ENCODE peak calls at places on chromosomes 7 and 10, in seven cellular contexts. F, P, Z, D, V, I and K are unnamed samples.

GRCh38 chr10:5596611-5597341 is 69.6 kb downstream of the ASB13 start:
- DNase-seq in I (no peak), P (no peak), V (no peak), D (no peak), Z (no peak), F (no peak), K (no peak)

GRCh38 chr10:110411047-110411410 is 86.7 kb upstream of the DUSP5 start:
- DNase-seq in I (no peak), Z (no peak), V (no peak), D (no peak), F (no peak), P (no peak), K (no peak)

GRCh38 chr7:34096135-34096775 is 190.9 kb downstream of the BMPER start:
- DNase-seq in F (no peak), P (no peak), I (no peak), Z (no peak), V (no peak), D (no peak), K (no peak)

GRCh38 chr7:44284216-44284615 is 41.2 kb downstream of the CAMK2B start:
- DNase-seq in Z (no peak), I (no peak), F (no peak), D (peak), P (no peak), V (no peak), K (no peak)

GRCh38 chr7:140230517-140230861 is 53.7 kb upstream of the KDM7A start:
- DNase-seq in P (peak), I (no peak), F (no peak), V (no peak), D (peak), Z (peak), K (no peak)

GRCh38 chr7:3436746-3437145 is 135.7 kb downstream of the SDK1 start:
- DNase-seq in Z (no peak), P (no peak), I (no peak), D (no peak), F (no peak), V (no peak), K (no peak)

GRCh38 chr10:55024718-55025117 is 223.7 kb upstream of the PCDH15 start:
- DNase-seq in Z (no peak), V (no peak), I (no peak), P (no peak), D (peak), F (no peak), K (no peak)

GRCh38 chr10:23291551-23292334 is 52.9 kb downstream of the C10orf67 start:
- DNase-seq in F (no peak), I (no peak), Z (no peak), D (no peak), V (no peak), P (no peak), K (no peak)

GRCh38 chr10:83166344-83166743 is 973.0 kb upstream of the GHITM start:
- DNase-seq in V (peak), F (no peak), Z (no peak), P (no peak), D (peak), I (no peak), K (no peak)

GRCh38 chr10:14738011-14738510 is 36.6 kb downstream of the FAM107B start:
- DNase-seq in D (no peak), V (no peak), I (no peak), F (no peak), Z (no peak), P (no peak), K (no peak)

GRCh38 chr10:122503004-122503403 is 41.7 kb downstream of the HTRA1 start:
- DNase-seq in Z (no peak), V (no peak), F (no peak), D (no peak), I (no peak), P (no peak), K (no peak)

GRCh38 chr10:126104767-126105166 is 208.4 kb downstream of the FANK1 start:
- DNase-seq in I (no peak), F (no peak), V (no peak), P (no peak), Z (no peak), D (no peak), K (no peak)

DNA sequence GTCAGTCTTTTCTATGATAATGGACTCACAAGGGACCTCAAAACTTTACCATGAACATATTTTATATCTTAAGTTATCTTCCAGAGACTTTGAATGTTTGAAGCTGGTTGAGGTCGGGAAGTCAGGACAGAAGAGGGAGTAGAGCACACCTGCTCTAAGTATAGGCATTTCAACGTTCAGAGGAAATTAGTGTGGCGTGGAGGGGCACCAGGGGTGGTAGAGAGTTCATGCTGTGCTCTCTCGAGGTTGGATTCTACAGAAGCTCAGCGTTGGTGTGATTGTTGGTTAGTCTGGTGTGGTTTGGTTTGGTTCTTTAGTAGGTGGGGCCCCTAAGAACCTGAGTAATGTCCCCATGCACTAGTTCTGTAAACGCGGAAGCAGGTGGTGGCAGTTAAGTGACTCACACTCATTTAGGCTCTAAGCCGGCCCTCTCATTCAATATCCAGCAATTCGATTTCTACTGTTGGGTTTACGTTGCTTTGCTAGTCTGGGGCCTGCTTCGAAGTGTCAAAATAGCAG is 19.8 kb downstream of the CNTNAP2 start:
- DNase-seq in Z (no peak), P (no peak), F (no peak), V (no peak), D (no peak), I (no peak), K (no peak)
- TF ChIP-seq TAF1 in Z (no peak), P (no peak), F (no peak), V (no peak), D (no peak), I (no peak), K (no peak)

DNA sequence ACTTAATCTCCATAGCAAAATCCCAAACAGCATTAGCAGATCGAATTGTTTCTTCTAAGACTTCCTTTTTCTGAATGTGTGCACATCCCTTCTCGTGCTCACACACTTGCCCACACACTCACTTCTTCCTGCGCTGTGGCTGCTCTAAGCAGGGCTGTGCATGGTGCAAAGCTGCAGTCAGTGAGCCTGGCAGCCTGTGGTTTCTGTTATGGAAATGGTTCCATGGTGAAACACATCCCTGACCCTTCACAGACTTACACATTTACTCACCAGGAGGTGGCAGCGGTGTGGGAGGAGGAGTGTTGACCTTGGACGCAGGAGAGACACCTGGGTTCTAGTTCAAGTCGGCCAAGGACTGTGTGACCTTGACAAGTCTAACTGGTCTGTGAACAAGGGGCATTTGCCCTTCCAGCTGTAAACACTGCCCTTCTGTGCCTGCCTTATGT is 24.9 kb downstream of the MTURN start:
- DNase-seq in F (no peak), V (no peak), P (no peak), D (peak), Z (peak), I (no peak), K (no peak)
- TF ChIP-seq POLR2AphosphoS5 in F (no peak), V (no peak), P (no peak), D (no peak), Z (no peak), I (no peak), K (no peak)

DNA sequence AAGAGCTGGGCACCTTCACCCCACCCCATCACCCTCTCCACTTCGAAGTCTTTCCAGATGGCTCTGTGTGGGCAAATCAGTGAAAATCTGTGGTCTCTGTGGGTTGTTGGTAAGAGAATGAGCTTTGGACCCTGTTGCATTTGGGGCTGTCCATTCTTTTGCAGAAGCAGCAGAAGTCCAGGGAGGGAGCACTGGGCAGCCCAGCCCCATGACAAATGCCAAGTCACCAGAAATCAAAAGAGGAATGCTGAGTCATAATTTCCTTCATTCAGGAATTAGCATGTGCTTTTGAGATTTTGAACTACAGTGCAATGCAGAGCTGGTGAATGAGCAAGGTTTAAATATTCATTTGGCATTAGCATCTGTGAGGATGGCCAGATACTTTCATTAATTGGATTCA is 556.2 kb downstream of the LRMDA start:
- DNase-seq in P (no peak), V (no peak), I (no peak), Z (peak), F (no peak), D (no peak), K (no peak)
- TF ChIP-seq TAF1 in P (no peak), V (no peak), I (no peak), Z (no peak), F (no peak), D (no peak), K (no peak)

DNA sequence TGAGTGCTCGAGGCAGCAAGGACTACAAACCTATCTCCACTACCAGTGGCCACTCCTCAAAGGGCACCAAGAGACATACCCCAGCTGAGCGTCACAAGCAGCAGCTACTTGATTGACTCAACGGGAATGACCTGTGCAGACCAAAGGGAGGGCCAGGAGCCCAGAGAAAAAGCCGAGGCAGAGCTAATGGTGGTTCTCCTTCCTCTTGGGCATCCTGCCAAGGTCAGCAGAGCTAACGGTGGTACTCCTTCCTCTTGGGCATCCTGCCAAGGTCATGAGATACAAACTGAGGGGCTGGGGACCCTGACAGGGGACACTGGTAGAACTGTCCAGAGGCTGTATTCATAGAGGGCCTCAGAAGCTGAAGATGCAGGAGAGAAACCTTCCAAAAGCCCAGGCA is 60.4 kb downstream of the FAM53B start:
- DNase-seq in F (no peak), D (no peak), P (no peak), Z (no peak), I (no peak), V (no peak), K (no peak)
- TF ChIP-seq POLR2AphosphoS5 in F (no peak), D (no peak), P (no peak), Z (no peak), I (no peak), V (no peak), K (no peak)

DNA sequence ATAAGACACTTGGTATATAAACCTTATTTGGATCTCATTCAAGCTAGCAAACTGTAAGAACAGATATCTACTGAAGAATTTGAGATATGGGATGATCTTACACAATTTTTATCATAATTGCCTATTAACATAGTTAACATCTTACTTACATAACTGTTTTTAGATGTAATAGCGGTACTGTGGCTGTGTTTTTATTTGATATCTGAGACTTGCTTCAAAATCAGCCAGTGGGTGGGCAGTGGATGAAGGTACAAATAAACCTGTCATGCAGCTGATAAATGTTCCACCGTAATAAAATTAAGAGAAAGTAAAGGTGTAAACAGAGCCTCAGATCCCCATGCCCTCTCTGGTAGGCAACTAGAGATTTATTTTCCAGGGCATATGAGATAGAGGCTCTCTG is 28.4 kb upstream of the PTPRN2 start:
- DNase-seq in P (no peak), Z (no peak), I (no peak), V (no peak), F (no peak), D (no peak), K (no peak)
- TF ChIP-seq TAF1 in P (no peak), Z (no peak), I (no peak), V (no peak), F (no peak), D (no peak), K (no peak)

DNA sequence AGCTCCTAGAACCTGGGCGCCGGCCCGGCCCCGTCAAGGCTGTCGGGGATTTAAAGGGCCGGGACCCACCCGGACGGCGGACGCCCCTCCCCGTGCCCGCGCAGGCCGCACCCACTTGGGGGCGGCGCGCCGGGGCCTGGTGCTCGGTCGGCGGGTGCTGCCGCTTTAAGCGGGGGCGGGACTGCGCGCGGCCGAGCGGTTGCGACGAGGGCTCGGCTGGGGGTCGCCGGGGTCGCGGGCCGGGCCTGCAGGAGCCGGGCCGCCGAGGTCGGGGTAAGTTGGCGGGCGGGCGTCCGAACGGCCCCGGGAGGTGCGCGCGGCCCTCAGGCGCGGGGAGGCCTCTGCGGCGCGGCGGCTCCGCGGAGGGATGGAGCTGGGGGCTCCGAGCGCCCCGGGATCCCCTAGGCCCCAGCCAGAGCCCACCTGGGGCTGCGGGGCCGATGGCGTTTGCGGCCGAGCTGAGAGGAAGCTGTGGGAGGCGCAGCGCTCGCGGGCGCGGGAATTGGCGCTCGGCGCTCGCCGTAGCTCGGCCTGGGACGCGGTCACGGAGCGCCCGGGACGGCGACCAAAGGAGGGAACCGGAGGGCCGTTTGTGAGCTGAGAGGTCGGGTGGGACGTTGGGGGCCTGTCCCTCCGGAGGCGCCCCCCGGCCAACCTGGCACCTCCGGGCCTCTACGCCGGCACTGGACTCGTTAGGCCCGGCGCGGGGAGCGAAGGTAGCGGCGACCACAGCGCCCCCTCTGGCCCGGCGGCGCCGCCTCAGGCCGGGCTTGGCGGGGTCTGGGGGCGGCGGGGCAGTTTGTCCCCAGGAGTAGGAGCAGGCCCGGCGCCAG is at the start of gene TRRAP:
- DNase-seq in D (peak), F (peak), I (no peak), V (no peak), Z (peak), P (peak), K (peak)
- TF ChIP-seq POLR2AphosphoS5 in D (peak), F (no peak), I (peak), V (peak), Z (peak), P (peak), K (no peak)

GRCh38 chr7:5997210-5997808 is 11.5 kb downstream of the PMS2 start:
- DNase-seq in I (no peak), D (peak), V (no peak), P (peak), Z (peak), F (no peak), K (no peak)
- TF ChIP-seq TAF1 in I (no peak), D (no peak), V (no peak), P (no peak), Z (no peak), F (no peak), K (no peak)

GRCh38 chr10:33781666-33782395 is 447.4 kb upstream of the NRP1 start:
- DNase-seq in F (no peak), D (no peak), P (no peak), I (no peak), V (no peak), Z (no peak), K (no peak)
- TF ChIP-seq POLR2AphosphoS5 in F (no peak), D (no peak), P (no peak), I (no peak), V (no peak), Z (no peak), K (no peak)

GRCh38 chr7:13920053-13920697 is 69.3 kb downstream of the ETV1 start:
- DNase-seq in D (peak), F (no peak), V (peak), P (peak), Z (peak), I (no peak), K (no peak)
- TF ChIP-seq TAF1 in D (peak), F (no peak), V (no peak), P (no peak), Z (no peak), I (no peak), K (no peak)